ENCODE peak calls at places on chromosome 1, in five cellular contexts. D is right atrium auricular region, Z is body of pancreas, I is retina, N is AG08395. R is an unnamed sample.

GRCh38 chr1:190154744-190155143 is 322.9 kb downstream of the BRINP3 start:
- DNase-seq in D (no peak), Z (no peak), I (no peak), N (no peak), R (no peak)

GRCh38 chr1:39753132-39754025 is 14.7 kb downstream of the PPIE start:
- DNase-seq in D (no peak), Z (no peak), I (no peak), N (no peak), R (no peak)

GRCh38 chr1:220462756-220463155 is 65.2 kb upstream of the MARK1 start:
- DNase-seq in D (no peak), Z (no peak), I (no peak), N (no peak), R (no peak)

GRCh38 chr1:200038645-200038986 is 11.1 kb downstream of the NR5A2 start:
- DNase-seq in D (no peak), Z (peak), I (peak), N (no peak), R (no peak)

GRCh38 chr1:205610036-205610435 is 21.8 kb downstream of the ELK4 start:
- DNase-seq in D (no peak), Z (no peak), I (no peak), N (peak), R (no peak)

GRCh38 chr1:201790261-201790660 is 38.7 kb upstream of the IPO9 start:
- DNase-seq in D (peak), Z (no peak), I (no peak), N (peak), R (peak)

GRCh38 chr1:226697151-226697575 is 41.9 kb downstream of the ITPKB start:
- DNase-seq in D (no peak), Z (no peak), I (no peak), N (no peak), R (peak)

GRCh38 chr1:209202826-209203439 is 380.6 kb upstream of the CAMK1G start:
- DNase-seq in D (no peak), Z (peak), I (peak), N (peak), R (peak)

GRCh38 chr1:25799758-25800537 is at the start of gene SELENON:
- DNase-seq in D (peak), Z (peak), I (peak), N (peak), R (peak)

GRCh38 chr1:228989992-228990827 is 254.9 kb downstream of the RHOU start:
- DNase-seq in D (peak), Z (peak), I (no peak), N (peak), R (peak)

GRCh38 chr1:223216482-223217205 is 73.6 kb upstream of the TLR5 start:
- DNase-seq in D (no peak), Z (no peak), I (peak), N (no peak), R (no peak)

GRCh38 chr1:82510431-82510830 is 709.7 kb downstream of the ADGRL2 start:
- DNase-seq in D (no peak), Z (no peak), I (no peak), N (no peak), R (no peak)

GRCh38 chr1:184660462-184661191 is 94.0 kb downstream of the EDEM3 start:
- DNase-seq in D (no peak), Z (no peak), I (no peak), N (no peak), R (no peak)

GRCh38 chr1:29829448-29830344 is 593.4 kb downstream of the PTPRU start:
- DNase-seq in D (peak), Z (no peak), I (peak), N (no peak), R (no peak)

GRCh38 chr1:155241851-155242264 is 13.4 kb downstream of the ENTREP3 start:
- DNase-seq in D (no peak), Z (no peak), I (no peak), N (no peak), R (no peak)

GRCh38 chr1:28329395-28330153 is 734 bp downstream of the MED18 start:
- DNase-seq in D (no peak), Z (peak), I (no peak), N (no peak), R (no peak)

GRCh38 chr1:116268211-116268610 is 104.8 kb upstream of the ATP1A1 start:
- DNase-seq in D (no peak), Z (peak), I (no peak), N (no peak), R (peak)

GRCh38 chr1:21468597-21468996 is 28.7 kb downstream of the NBPF3 start:
- DNase-seq in D (no peak), Z (peak), I (no peak), N (no peak), R (peak)

GRCh38 chr1:41783189-41783639 is 135.5 kb downstream of the HIVEP3 start:
- DNase-seq in D (no peak), Z (no peak), I (no peak), N (peak), R (peak)

R was measured in fibroblast of gingiva.